ENCODE peak calls at places on chromosomes 6 and 20, in four cellular contexts. One of them, this sample, is unnamed.

GRCh38 chr6:136174510-136174909 is 75.6 kb downstream of the MTFR2 start:
- DNase-seq in H1: no peak
- DNase-seq in A549: no peak
- DNase-seq in K562: no peak
- DNase-seq in this sample: no peak

GRCh38 chr6:72760130-72760793 is 138.4 kb downstream of the KCNQ5 start:
- DNase-seq in K562: no peak
- DNase-seq in A549: no peak
- DNase-seq in H1: no peak
- DNase-seq in this sample: no peak

GRCh38 chr6:157323924-157324276 is 581 bp upstream of the TMEM242 start:
- DNase-seq in K562: peak
- DNase-seq in A549: peak
- DNase-seq in H1: no peak
- DNase-seq in this sample: peak

GRCh38 chr6:105797313-105797970 is 288.7 kb upstream of the PRDM1 start:
- DNase-seq in H1: no peak
- DNase-seq in K562: no peak
- DNase-seq in A549: no peak
- DNase-seq in this sample: no peak

GRCh38 chr6:166145751-166146150 is 21.9 kb downstream of the TBXT start:
- DNase-seq in K562: no peak
- DNase-seq in A549: no peak
- DNase-seq in H1: no peak
- DNase-seq in this sample: no peak

GRCh38 chr6:51820555-51820954 is 266.9 kb downstream of the PKHD1 start:
- DNase-seq in K562: no peak
- DNase-seq in A549: no peak
- DNase-seq in H1: no peak
- DNase-seq in this sample: no peak

GRCh38 chr6:11403035-11403601 is 134.4 kb upstream of the TMEM170B start:
- DNase-seq in H1: no peak
- DNase-seq in A549: no peak
- DNase-seq in K562: no peak
- DNase-seq in this sample: no peak

GRCh38 chr6:30544666-30545272 is 11.5 kb downstream of the GNL1 start:
- DNase-seq in A549: peak
- DNase-seq in K562: peak
- DNase-seq in H1: no peak
- DNase-seq in this sample: peak

GRCh38 chr6:105794263-105794662 is 291.9 kb upstream of the PRDM1 start:
- DNase-seq in K562: no peak
- DNase-seq in A549: peak
- DNase-seq in H1: no peak
- DNase-seq in this sample: peak

GRCh38 chr20:46694484-46694883 is 5.2 kb upstream of the TP53RK start:
- DNase-seq in K562: peak
- DNase-seq in A549: no peak
- DNase-seq in H1: no peak
- DNase-seq in this sample: no peak

GRCh38 chr20:2112910-2113309 is 11.3 kb downstream of the STK35 start:
- DNase-seq in A549: no peak
- DNase-seq in K562: no peak
- DNase-seq in H1: no peak
- DNase-seq in this sample: no peak

GRCh38 chr20:43939762-43940121 is 25.1 kb downstream of the TOX2 start:
- DNase-seq in K562: no peak
- DNase-seq in A549: no peak
- DNase-seq in H1: no peak
- DNase-seq in this sample: no peak

GRCh38 chr20:63217706-63218105 is 1.8 kb upstream of the YTHDF1 start:
- DNase-seq in A549: no peak
- DNase-seq in K562: no peak
- DNase-seq in H1: no peak
- DNase-seq in this sample: peak

GRCh38 chr6:70299456-70299855 is 3.4 kb downstream of the COL9A1 start:
- DNase-seq in H1: no peak
- DNase-seq in K562: peak
- DNase-seq in A549: no peak
- DNase-seq in this sample: no peak

GRCh38 chr20:36646678-36647077 is 682 bp upstream of the SLA2 start:
- DNase-seq in H1: no peak
- DNase-seq in A549: no peak
- DNase-seq in K562: no peak
- DNase-seq in this sample: no peak

GRCh38 chr6:71551798-71552197 is 263.2 kb downstream of the OGFRL1 start:
- DNase-seq in H1: no peak
- DNase-seq in K562: no peak
- DNase-seq in A549: no peak
- DNase-seq in this sample: no peak

GRCh38 chr6:15017251-15017650 is 228.6 kb upstream of the JARID2 start:
- DNase-seq in A549: no peak
- DNase-seq in K562: peak
- DNase-seq in H1: no peak
- DNase-seq in this sample: no peak

GRCh38 chr6:153024401-153025017 is 22.0 kb upstream of the MTRF1L start:
- DNase-seq in K562: peak
- DNase-seq in H1: peak
- DNase-seq in A549: peak
- DNase-seq in this sample: peak

GRCh38 chr6:1381397-1382330 is 7.7 kb upstream of the FOXF2 start:
- DNase-seq in A549: no peak
- DNase-seq in K562: peak
- DNase-seq in H1: no peak
- DNase-seq in this sample: no peak

GRCh38 chr6:17169701-17170100 is 67.9 kb downstream of the STMND1 start:
- DNase-seq in A549: no peak
- DNase-seq in K562: no peak
- DNase-seq in H1: no peak
- DNase-seq in this sample: no peak

GRCh38 chr6:18792832-18793231 is 405.7 kb downstream of the RNF144B start:
- DNase-seq in K562: no peak
- DNase-seq in A549: no peak
- DNase-seq in H1: no peak
- DNase-seq in this sample: no peak

GRCh38 chr6:106339334-106340029 is 13.9 kb upstream of the ATG5 start:
- DNase-seq in A549: peak
- DNase-seq in H1: peak
- DNase-seq in K562: peak
- DNase-seq in this sample: peak

GRCh38 chr6:52550014-52550575 is 26.8 kb downstream of the TRAM2 start:
- DNase-seq in K562: no peak
- DNase-seq in A549: no peak
- DNase-seq in H1: no peak
- DNase-seq in this sample: no peak

GRCh38 chr6:33815854-33816253 is 12.1 kb upstream of the MLN start:
- DNase-seq in H1: no peak
- DNase-seq in A549: peak
- DNase-seq in K562: peak
- DNase-seq in this sample: no peak

GRCh38 chr6:73728548-73729205 is 32.7 kb downstream of the CD109 start:
- DNase-seq in A549: no peak
- DNase-seq in K562: no peak
- DNase-seq in H1: no peak
- DNase-seq in this sample: no peak

GRCh38 chr6:115444079-115444478 is 616.6 kb downstream of the FRK start:
- DNase-seq in A549: no peak
- DNase-seq in H1: no peak
- DNase-seq in K562: no peak
- DNase-seq in this sample: no peak
- TF ChIP-seq KDM1A in A549: no peak
- TF ChIP-seq KDM1A in H1: no peak
- TF ChIP-seq KDM1A in K562: no peak
- TF ChIP-seq KDM1A in this sample: no peak

DNA sequence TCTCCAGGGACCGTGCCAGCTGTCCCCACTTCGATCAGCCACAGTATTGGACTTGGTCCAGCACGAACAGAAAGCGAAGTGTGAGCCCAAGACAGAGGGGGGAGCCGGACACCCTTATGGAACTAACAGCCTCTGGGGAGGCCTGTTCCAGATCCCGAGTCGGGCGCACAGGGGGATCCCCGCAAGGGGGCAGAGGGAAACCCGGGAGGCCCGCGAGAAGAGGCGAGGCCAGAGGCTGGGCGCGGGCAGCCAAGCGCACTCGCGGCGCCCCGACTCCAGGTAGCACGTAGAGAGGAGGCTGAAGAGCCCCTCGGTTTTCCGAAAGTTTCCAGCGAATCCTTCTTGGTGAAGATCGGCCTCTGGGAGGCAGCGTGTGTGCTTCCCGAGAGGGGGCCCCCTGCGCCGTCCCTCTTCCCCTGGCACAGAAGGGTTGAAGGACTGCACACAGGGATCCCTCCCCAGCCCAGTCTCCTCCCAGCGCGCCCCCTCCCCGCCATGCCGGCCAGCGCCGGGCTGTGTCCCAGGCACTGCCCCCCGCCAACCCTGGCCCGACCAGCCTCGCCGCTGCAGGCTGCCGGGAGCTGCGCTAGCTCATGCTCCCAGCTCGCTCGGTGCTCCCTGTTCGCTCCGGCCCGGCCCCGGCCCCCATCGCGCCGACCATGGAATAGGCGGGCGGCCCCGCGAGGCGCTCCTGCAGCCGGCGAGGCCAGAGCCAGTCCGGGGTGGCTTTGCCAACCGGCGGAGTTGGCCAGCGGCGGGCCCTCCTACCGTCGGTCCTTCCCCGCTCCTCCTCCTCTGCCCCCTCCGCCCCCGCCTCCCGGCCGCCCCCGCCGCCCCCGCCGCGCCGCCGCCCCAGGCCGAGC is 550 bp upstream of the SLC24A3 start:
- DNase-seq in A549: no peak
- DNase-seq in K562: no peak
- DNase-seq in H1: no peak
- DNase-seq in this sample: no peak
- TF ChIP-seq KDM1A in A549: no peak
- TF ChIP-seq KDM1A in K562: no peak
- TF ChIP-seq KDM1A in H1: peak
- TF ChIP-seq KDM1A in this sample: no peak

GRCh38 chr6:38974389-38975133 is 74.0 kb upstream of the GLP1R start:
- DNase-seq in H1: no peak
- DNase-seq in K562: no peak
- DNase-seq in A549: no peak
- DNase-seq in this sample: no peak
- TF ChIP-seq KDM1A in H1: no peak
- TF ChIP-seq KDM1A in K562: no peak
- TF ChIP-seq KDM1A in A549: no peak
- TF ChIP-seq KDM1A in this sample: no peak

GRCh38 chr6:158815915-158816314 is 3.3 kb downstream of the EZR start:
- DNase-seq in K562: no peak
- DNase-seq in A549: no peak
- DNase-seq in H1: no peak
- DNase-seq in this sample: no peak

GRCh38 chr6:158818580-158819212 is 472 bp downstream of the EZR start:
- DNase-seq in A549: peak
- DNase-seq in H1: no peak
- DNase-seq in K562: peak
- DNase-seq in this sample: peak

GRCh38 chr6:158816329-158816728 is 2.8 kb downstream of the EZR start:
- DNase-seq in K562: peak
- DNase-seq in A549: no peak
- DNase-seq in H1: no peak
- DNase-seq in this sample: no peak

GRCh38 chr6:158818008-158818579 is 1.1 kb downstream of the EZR start:
- DNase-seq in H1: no peak
- DNase-seq in K562: peak
- DNase-seq in A549: peak
- DNase-seq in this sample: peak

GRCh38 chr6:158817298-158818007 is 1.7 kb downstream of the EZR start:
- DNase-seq in A549: no peak
- DNase-seq in H1: no peak
- DNase-seq in K562: peak
- DNase-seq in this sample: peak
- TF ChIP-seq KDM1A in A549: no peak
- TF ChIP-seq KDM1A in H1: no peak
- TF ChIP-seq KDM1A in K562: peak
- TF ChIP-seq KDM1A in this sample: no peak

DNA sequence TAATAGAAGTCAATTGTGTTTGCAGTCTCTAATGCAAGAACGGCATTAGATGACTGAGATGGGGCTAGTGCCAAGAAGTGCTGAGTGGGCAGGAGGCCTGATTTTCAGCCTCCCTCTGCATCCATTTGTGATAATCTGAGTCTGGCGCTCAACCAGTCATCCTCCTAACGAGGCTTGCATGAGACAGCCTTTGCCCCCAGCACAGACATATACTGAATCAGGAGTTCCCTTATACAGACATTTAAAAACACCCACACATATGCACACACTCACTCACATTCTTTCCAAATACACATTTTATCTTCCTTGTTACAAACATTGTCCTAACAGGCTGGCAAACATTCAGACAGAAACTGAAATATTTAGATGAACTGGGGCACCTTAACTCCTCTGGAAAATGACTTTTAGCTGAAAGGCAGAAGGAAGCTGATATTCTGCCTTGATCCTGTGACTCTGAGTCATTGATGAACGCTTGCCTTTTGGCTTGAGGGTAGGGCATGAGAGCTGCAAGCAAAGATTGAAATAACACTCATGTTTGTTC is 562.3 kb downstream of the DHX35 start:
- DNase-seq in K562: no peak
- DNase-seq in A549: no peak
- DNase-seq in H1: no peak
- DNase-seq in this sample: no peak
- TF ChIP-seq KDM1A in K562: no peak
- TF ChIP-seq KDM1A in A549: no peak
- TF ChIP-seq KDM1A in H1: no peak
- TF ChIP-seq KDM1A in this sample: no peak

DNA sequence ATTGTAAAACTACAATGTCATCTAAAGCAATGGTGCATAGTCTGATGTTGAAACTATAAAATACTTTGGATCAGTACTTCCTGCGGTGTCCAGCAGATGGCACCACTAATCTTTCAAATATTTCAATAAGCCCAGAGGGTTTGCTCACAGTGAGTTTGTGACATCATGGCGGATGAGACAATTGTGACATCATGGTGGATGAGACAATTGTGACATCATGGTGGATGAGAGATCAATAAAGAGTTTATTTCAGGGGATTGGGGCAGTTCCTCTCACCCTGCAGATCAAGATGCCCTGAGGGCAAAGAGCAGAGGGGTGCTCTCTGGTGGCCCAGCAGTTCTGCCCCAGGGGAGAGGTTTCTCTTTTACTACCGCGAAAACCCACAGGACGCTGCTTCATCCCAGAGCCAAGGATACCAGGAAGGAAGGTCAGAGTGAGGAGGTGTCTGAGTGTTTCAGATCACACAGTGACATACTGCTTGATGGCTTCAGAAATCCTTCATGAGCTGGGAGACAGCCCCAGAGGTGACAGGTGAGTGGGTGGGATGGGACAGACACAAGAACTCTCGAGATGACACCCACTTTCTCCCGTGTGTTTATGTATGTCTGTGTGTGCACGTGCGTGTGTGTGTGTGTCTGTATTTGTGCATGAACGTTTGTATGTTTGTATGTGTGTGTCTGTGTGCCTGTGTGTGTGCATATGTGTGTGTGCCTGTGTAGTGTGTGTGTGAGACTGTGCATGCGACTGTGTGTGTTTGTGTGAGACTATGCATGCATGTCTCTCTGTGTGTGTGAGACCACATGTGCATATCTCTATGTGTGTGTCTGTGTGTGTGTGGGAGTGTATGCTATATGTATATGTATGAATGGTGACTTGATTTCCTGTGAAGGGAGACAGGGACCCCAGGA is 7.3 kb upstream of the ULBP2 start:
- DNase-seq in K562: peak
- DNase-seq in H1: no peak
- DNase-seq in A549: peak
- DNase-seq in this sample: peak
- TF ChIP-seq KDM1A in K562: no peak
- TF ChIP-seq KDM1A in H1: no peak
- TF ChIP-seq KDM1A in A549: no peak
- TF ChIP-seq KDM1A in this sample: no peak

This sample was measured in HepG2.